ENCODE peak calls at places on chromosomes 13 and 19, in ten cellular contexts. E is OCI-LY7, L is heart left ventricle, K is A549, X is cardiac muscle cell, Q is RWPE1, G is left ventricle myocardium inferior, C is body of pancreas, I is AG04450, M is uterus. B is an unnamed sample.

GRCh38 chr19:1794424-1795185 is 17.5 kb downstream of the ATP8B3 start:
- DNase-seq in X (no peak), Q (no peak), M (no peak), K (no peak), I (no peak), E (no peak), L (no peak), G (no peak), C (no peak), B (no peak)

GRCh38 chr13:27662738-27663470 is 41.2 kb downstream of the POLR1D start:
- DNase-seq in L (no peak), X (no peak), E (no peak), G (no peak), Q (no peak), K (no peak), I (no peak), M (no peak), C (no peak), B (no peak)

GRCh38 chr13:73450583-73450982 is 391.8 kb downstream of the KLF5 start:
- DNase-seq in L (no peak), E (no peak), M (no peak), G (no peak), Q (no peak), C (no peak), K (no peak), I (no peak), X (no peak), B (no peak)

GRCh38 chr13:109357751-109358150 is 428.6 kb downstream of the IRS2 start:
- DNase-seq in Q (no peak), G (no peak), K (no peak), X (no peak), C (no peak), E (no peak), M (no peak), L (no peak), I (peak; percentile 11), B (no peak)

GRCh38 chr13:36420437-36420891 is 11.8 kb upstream of the CCNA1 start:
- DNase-seq in G (peak; percentile 42), C (peak; percentile 75), I (peak; percentile 23), M (peak; percentile 79), E (peak; percentile 71), K (peak; percentile 53), Q (peak; percentile 70), X (peak; percentile 85), L (peak; percentile 54), B (no peak)

GRCh38 chr13:36862002-36862706 is 43.1 kb downstream of the RFXAP start:
- DNase-seq in Q (no peak), L (no peak), X (peak; percentile 30), K (no peak), M (no peak), E (no peak), I (no peak), G (no peak), C (no peak), B (no peak)

GRCh38 chr13:93309886-93310520 is 83.4 kb downstream of the GPC6 start:
- DNase-seq in Q (no peak), L (no peak), M (no peak), I (no peak), G (no peak), X (peak; percentile 95), E (no peak), K (no peak), C (no peak), B (peak; percentile 52)

GRCh38 chr13:31947506-31947905 is 84.1 kb upstream of the FRY start:
- DNase-seq in I (no peak), C (no peak), M (no peak), Q (no peak), E (no peak), K (no peak), X (no peak), L (no peak), G (no peak), B (no peak)

GRCh38 chr13:38577048-38577447 is 109.8 kb upstream of the FREM2 start:
- DNase-seq in X (peak; percentile 36), G (no peak), K (no peak), I (no peak), E (no peak), C (no peak), L (no peak), M (no peak), Q (no peak), B (no peak)

GRCh38 chr19:52748336-52748950 is 13.6 kb upstream of the ZNF611 start:
- DNase-seq in I (no peak), G (no peak), K (no peak), L (no peak), C (no peak), E (peak; percentile 66), X (peak; percentile 67), Q (peak; percentile 18), M (peak; percentile 38), B (no peak)

GRCh38 chr19:5194641-5195040 is 146.0 kb downstream of the PTPRS start:
- DNase-seq in C (no peak), E (no peak), L (no peak), I (no peak), G (no peak), X (no peak), Q (no peak), M (no peak), K (no peak), B (no peak)

GRCh38 chr13:49097374-49097773 is 121.7 kb downstream of the FNDC3A start:
- DNase-seq in K (no peak), Q (peak; percentile 60), X (peak; percentile 88), C (no peak), I (peak; percentile 23), G (no peak), L (no peak), E (no peak), M (no peak), B (peak; percentile 54)

GRCh38 chr19:19672816-19673215 is 4.2 kb downstream of the ZNF101 start:
- DNase-seq in M (no peak), C (no peak), I (no peak), G (no peak), L (no peak), X (no peak), E (no peak), Q (no peak), K (no peak), B (peak; percentile 12)

GRCh38 chr19:10646781-10647180 is 7.4 kb upstream of the ILF3 start:
- DNase-seq in M (no peak), X (no peak), K (no peak), I (no peak), E (no peak), L (no peak), G (no peak), Q (no peak), C (no peak), B (no peak)
- H3K27ac ChIP-seq in M (no peak overlapping the region), X (no peak overlapping the region), K (no peak overlapping the region), I (no peak overlapping the region), E (no peak overlapping the region), L (peak overlapping the region; percentile 2), G (peak overlapping the region; percentile 50), Q (peak overlapping the region; percentile 59), C (peak overlapping the region; percentile 79), B (no peak overlapping the region)

DNA sequence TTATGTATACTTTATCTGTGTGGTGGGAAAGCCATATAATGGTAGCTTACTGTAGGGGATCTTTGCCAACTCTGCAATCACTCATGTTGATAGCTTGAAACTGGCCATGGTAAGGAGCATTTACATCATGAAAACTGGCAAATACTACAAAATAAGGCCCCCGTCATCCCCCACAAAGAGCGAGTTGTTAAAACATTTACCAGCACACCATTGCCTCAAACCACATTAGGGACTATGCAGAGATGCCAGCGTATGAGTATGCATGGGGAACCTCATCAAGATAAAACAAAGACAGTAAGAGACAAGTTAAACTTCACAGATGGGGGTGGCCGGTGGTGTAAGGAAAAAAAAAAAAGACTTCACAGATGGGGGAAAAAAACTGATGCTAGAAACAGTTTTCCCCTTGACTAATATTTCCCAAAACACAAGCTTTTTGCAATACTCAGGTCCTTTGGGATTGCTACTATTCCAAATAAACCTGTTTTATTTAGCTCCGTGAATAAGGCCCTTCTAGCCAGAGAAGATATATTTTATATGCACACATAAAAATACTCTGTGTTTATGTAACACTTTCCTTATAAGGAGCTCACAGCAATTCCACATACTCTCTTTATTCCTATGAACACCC is 70.6 kb upstream of the SERP2 start:
- DNase-seq in Q (no peak), C (no peak), G (no peak), K (no peak), L (no peak), X (peak; percentile 88), E (no peak), I (no peak), M (no peak), B (no peak)
- H3K27ac ChIP-seq in Q (no peak overlapping the region), C (no peak overlapping the region), G (peak overlapping the region; percentile 83), K (peak overlapping the region; percentile 97), L (peak overlapping the region; percentile 87), X (no peak overlapping the region), E (no peak overlapping the region), I (no peak overlapping the region), M (peak overlapping the region; percentile 92), B (no peak overlapping the region)

GRCh38 chr19:13965377-13965896 is 13.1 kb downstream of the DCAF15 start:
- DNase-seq in I (no peak), X (no peak), M (no peak), Q (no peak), E (no peak), G (no peak), K (no peak), C (no peak), L (no peak), B (no peak)
- H3K27ac ChIP-seq in I (no peak overlapping the region), X (no peak overlapping the region), M (no peak overlapping the region), Q (peak overlapping the region; percentile 11), E (no peak overlapping the region), G (no peak overlapping the region), K (no peak overlapping the region), C (no peak overlapping the region), L (no peak overlapping the region), B (no peak overlapping the region)

GRCh38 chr19:18010149-18010548 is 2.2 kb downstream of the ARRDC2 start:
- DNase-seq in Q (no peak), E (no peak), K (no peak), M (no peak), G (no peak), C (no peak), X (no peak), I (no peak), L (no peak), B (no peak)

GRCh38 chr19:18014197-18014596 is 6.2 kb downstream of the ARRDC2 start:
- DNase-seq in M (no peak), L (no peak), Q (no peak), X (no peak), C (no peak), G (no peak), E (no peak), K (no peak), I (no peak), B (no peak)

GRCh38 chr19:18017275-18018083 is 9.5 kb downstream of the ARRDC2 start:
- DNase-seq in L (peak; percentile 65), G (no peak), I (no peak), K (no peak), Q (no peak), E (no peak), C (no peak), M (no peak), X (no peak), B (no peak)

GRCh38 chr19:18013210-18013609 is 5.2 kb downstream of the ARRDC2 start:
- DNase-seq in K (no peak), M (no peak), Q (no peak), G (no peak), I (no peak), L (no peak), X (no peak), E (no peak), C (no peak), B (no peak)

DNA sequence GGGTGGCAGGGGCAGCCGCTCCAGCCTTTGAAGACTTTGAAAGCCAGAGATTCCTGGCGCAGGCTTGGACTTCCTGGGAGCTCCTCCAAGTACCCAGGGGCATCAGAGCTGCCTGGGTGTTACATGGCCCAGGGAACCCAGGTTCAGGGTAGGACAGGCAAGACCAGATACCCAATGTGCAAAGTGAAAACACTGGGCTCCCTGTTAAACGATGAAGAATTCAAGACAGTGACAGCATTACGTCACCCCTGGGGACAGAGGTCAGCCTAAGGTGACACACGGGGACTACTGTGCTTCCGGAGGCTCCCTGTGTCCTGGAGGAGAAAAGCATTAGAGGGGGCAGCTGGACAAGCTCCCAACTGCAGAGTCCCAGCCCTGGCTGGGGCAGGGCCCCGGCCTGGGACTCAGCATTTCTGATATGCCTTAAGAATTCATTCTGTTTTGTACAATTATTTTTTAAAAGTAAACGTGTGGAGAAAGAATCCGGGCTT is 5.7 kb downstream of the ARRDC2 start:
- DNase-seq in E (no peak), C (no peak), K (no peak), M (no peak), X (no peak), I (no peak), L (no peak), Q (no peak), G (peak; percentile 27), B (no peak)
- H3K27ac ChIP-seq in E (no peak overlapping the region), C (peak overlapping the region; percentile 68), K (no peak overlapping the region), M (no peak overlapping the region), X (peak overlapping the region; percentile 85), I (no peak overlapping the region), L (peak overlapping the region; percentile 61), Q (peak overlapping the region; percentile 17), G (peak overlapping the region; percentile 98), B (no peak overlapping the region)

B was measured in epithelial cell of prostate.